ENCODE peak calls at places on chromosomes 5 and 9, in eight cellular contexts. W is Panc1, V is stomach, D is spleen, O is HepG2, S is sigmoid colon, G is H1, U is SK-N-SH. E is an unnamed sample.

GRCh38 chr9:114224247-114224610 is 68.9 kb downstream of the COL27A1 start:
- DNase-seq in W (peak), V (no peak), D (no peak), O (peak), S (no peak), G (no peak), U (no peak), E (no peak)

GRCh38 chr5:88664630-88665029 is 218.4 kb downstream of the MEF2C start:
- DNase-seq in W (no peak), V (no peak), D (no peak), O (no peak), S (no peak), G (no peak), U (no peak), E (no peak)

GRCh38 chr5:62093981-62094380 is 212.0 kb upstream of the KIF2A start:
- DNase-seq in W (no peak), V (no peak), D (no peak), O (no peak), S (no peak), G (no peak), U (peak), E (no peak)

GRCh38 chr9:68501159-68501506 is 39.5 kb downstream of the TMEM252 start:
- DNase-seq in W (no peak), V (no peak), D (no peak), O (no peak), S (no peak), G (no peak), U (no peak), E (no peak)

GRCh38 chr5:74251106-74252032 is 389.2 kb downstream of the ENC1 start:
- DNase-seq in W (no peak), V (no peak), D (no peak), O (peak), S (peak), G (no peak), U (no peak), E (peak)

GRCh38 chr5:113172231-113172826 is 195.7 kb downstream of the DCP2 start:
- DNase-seq in W (no peak), V (no peak), D (no peak), O (no peak), S (no peak), G (no peak), U (no peak), E (no peak)

GRCh38 chr5:76473676-76474075 is 70.6 kb downstream of the IQGAP2 start:
- DNase-seq in W (no peak), V (no peak), D (no peak), O (no peak), S (no peak), G (no peak), U (no peak), E (no peak)

GRCh38 chr5:149581192-149581861 is at the start of gene ARHGEF37:
- DNase-seq in W (no peak), V (peak), D (peak), O (peak), S (peak), G (no peak), U (peak), E (no peak)

GRCh38 chr5:132739232-132739631 is 1.9 kb upstream of the KIF3A start:
- DNase-seq in W (no peak), V (no peak), D (no peak), O (no peak), S (no peak), G (no peak), U (no peak), E (no peak)

GRCh38 chr5:33046091-33046490 is 335.0 kb downstream of the NPR3 start:
- DNase-seq in W (no peak), V (no peak), D (no peak), O (no peak), S (no peak), G (no peak), U (no peak), E (no peak)

GRCh38 chr5:140855772-140856674 is at the start of gene PCDHA10:
- DNase-seq in W (no peak), V (no peak), D (no peak), O (peak), S (no peak), G (no peak), U (no peak), E (no peak)

GRCh38 chr5:145908206-145908945 is 28.0 kb upstream of the SH3RF2 start:
- DNase-seq in W (no peak), V (no peak), D (no peak), O (no peak), S (no peak), G (no peak), U (no peak), E (no peak)

GRCh38 chr5:81081461-81081835 is 121.3 kb downstream of the RASGRF2 start:
- DNase-seq in W (no peak), V (no peak), D (no peak), O (no peak), S (no peak), G (no peak), U (no peak), E (no peak)

DNA sequence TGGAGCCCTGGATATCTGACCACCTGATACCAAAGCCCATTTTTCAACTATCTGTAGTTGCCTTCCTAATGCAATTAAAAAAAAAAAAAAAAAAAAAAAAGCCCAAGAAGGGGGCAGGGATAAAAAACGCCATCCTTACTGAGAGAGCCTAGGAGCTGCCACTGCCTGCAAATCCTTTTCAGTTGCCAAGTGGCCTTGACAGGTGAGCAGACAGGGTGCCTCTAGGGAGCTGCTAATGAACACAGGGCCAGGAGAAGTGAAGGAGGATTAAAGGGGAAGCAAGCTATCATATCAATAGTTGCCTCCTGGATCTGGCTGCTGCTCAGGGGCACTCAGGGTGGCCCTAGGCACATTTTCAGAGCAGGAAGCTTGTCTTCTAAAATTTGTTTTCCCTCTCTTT is 547.4 kb downstream of the TLE1 start:
- DNase-seq in W (no peak), V (no peak), D (no peak), O (no peak), S (no peak), G (no peak), U (no peak), E (no peak)
- TF ChIP-seq POLR2AphosphoS5 in W (no peak), V (no peak), D (no peak), O (no peak), S (no peak), G (no peak), U (no peak), E (no peak)

GRCh38 chr5:137310051-137310730 is 188.9 kb downstream of the SPOCK1 start:
- DNase-seq in W (peak), V (no peak), D (no peak), O (no peak), S (no peak), G (no peak), U (no peak), E (no peak)
- TF ChIP-seq POLR2AphosphoS5 in W (no peak), V (no peak), D (no peak), O (no peak), S (peak), G (no peak), U (peak), E (no peak)

GRCh38 chr9:38017885-38018186 is 51.2 kb downstream of the SHB start:
- DNase-seq in W (no peak), V (no peak), D (no peak), O (no peak), S (no peak), G (no peak), U (no peak), E (no peak)

GRCh38 chr9:38016375-38017120 is 52.5 kb downstream of the SHB start:
- DNase-seq in W (no peak), V (no peak), D (no peak), O (no peak), S (no peak), G (no peak), U (no peak), E (no peak)

GRCh38 chr9:38018230-38018963 is 50.6 kb downstream of the SHB start:
- DNase-seq in W (no peak), V (no peak), D (no peak), O (peak), S (no peak), G (no peak), U (peak), E (no peak)

GRCh38 chr9:38018964-38019602 is 49.9 kb downstream of the SHB start:
- DNase-seq in W (no peak), V (peak), D (no peak), O (peak), S (peak), G (no peak), U (no peak), E (no peak)

DNA sequence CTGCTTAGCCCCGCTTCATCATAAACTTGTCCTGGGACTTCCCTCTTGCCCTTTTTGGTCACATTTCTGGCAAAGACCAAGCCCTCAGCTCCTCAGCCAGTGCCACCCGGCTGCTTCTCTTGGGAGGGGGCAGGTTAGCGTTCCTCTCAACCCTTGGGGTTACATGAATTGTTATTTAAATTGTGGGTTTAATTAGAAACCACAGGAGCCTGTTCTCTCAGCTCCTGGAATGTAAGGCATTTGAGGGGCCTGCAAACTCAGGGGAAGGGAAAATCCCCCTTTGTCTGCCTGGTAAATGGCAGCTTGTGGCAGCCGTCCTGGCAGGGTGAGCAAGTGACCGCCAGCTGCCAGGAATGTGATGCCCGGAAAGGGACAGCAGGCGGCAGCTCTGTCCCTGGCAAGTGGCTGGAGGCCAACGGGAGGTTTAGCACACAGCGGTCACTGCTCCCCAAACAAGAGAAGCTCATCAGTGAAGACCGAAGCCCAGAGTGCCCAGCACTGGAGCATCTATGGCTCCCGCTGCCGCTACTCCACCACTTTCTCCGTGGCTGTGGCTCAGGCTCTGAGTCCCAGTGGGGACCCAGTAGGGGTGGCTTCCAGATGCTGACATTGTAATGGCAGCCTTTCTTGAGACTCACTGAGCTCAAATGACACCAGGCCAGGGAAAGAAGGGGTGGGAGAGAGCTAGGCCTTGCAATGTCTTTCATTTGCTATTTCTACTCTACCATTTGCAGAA is 51.7 kb downstream of the SHB start:
- DNase-seq in W (no peak), V (peak), D (no peak), O (no peak), S (no peak), G (peak), U (peak), E (no peak)
- TF ChIP-seq POLR2AphosphoS5 in W (no peak), V (peak), D (peak), O (no peak), S (no peak), G (peak), U (peak), E (no peak)

DNA sequence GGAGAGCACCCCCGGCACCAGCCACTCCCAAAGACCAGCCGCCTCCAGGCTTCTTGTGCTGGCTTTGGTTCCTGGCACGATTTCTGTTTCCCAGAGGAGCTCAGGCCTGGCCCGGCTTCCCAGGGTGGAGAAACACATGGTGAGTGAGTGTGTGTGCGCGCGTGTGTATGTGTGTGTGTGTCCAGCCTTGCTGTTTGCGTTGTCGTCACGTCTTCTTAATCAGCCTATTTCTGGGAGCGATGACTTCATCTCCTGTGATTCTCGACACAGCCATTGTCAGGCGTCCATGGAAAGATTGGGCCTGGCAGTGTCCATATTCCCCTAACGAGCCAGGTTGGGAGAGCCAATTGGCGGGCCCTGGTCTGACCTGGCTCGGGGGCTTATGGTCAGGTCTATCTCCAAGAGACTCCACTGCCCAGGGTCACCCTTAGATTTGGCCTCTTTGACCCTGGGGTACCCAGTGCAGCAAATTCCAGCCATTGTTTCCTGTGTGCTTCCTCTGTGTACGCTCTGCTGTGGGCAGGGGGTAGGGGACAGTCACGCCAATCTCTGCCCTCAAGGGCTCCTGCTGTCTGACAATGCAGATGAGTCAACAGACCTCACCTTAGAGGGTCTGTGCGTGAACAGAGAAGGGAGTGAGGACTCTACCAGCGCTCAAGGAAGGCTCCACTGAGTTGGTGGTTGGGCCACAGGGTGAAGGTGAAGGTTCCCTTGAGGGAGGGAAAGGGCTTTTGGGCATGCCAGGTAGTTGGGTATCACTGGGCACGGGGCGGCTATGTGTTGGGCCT is 73.8 kb downstream of the DAB2IP start:
- DNase-seq in W (no peak), V (peak), D (no peak), O (no peak), S (peak), G (no peak), U (no peak), E (no peak)
- TF ChIP-seq POLR2AphosphoS5 in W (no peak), V (peak), D (peak), O (no peak), S (peak), G (no peak), U (no peak), E (no peak)

DNA sequence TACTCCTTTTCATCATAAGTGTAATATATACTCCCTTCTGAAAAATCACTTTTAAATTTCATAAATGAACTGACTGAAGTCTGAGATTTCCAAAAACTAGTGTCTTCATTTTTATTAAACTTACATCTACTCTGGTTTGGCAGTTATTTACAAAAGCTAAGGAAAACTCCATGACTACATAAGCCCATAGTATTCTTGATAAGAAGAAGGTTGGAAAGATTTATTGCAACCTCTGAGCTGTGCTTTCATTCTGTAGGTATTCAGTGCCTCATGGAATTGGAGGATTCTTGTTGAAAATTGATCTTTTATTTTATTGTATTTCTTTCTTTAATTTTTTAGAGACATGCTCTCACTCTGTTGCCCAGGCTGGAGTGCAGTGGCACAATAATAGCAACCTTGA is 41.7 kb downstream of the GNAQ start:
- DNase-seq in W (no peak), V (no peak), D (no peak), O (no peak), S (no peak), G (no peak), U (no peak), E (no peak)
- TF ChIP-seq POLR2AphosphoS5 in W (no peak), V (no peak), D (no peak), O (no peak), S (no peak), G (no peak), U (no peak), E (no peak)

GRCh38 chr5:180816608-180817534 is 14.3 kb upstream of the MGAT1 start:
- DNase-seq in W (no peak), V (no peak), D (no peak), O (no peak), S (peak), G (no peak), U (no peak), E (no peak)
- TF ChIP-seq POLR2AphosphoS5 in W (no peak), V (peak), D (no peak), O (no peak), S (no peak), G (no peak), U (no peak), E (no peak)

DNA sequence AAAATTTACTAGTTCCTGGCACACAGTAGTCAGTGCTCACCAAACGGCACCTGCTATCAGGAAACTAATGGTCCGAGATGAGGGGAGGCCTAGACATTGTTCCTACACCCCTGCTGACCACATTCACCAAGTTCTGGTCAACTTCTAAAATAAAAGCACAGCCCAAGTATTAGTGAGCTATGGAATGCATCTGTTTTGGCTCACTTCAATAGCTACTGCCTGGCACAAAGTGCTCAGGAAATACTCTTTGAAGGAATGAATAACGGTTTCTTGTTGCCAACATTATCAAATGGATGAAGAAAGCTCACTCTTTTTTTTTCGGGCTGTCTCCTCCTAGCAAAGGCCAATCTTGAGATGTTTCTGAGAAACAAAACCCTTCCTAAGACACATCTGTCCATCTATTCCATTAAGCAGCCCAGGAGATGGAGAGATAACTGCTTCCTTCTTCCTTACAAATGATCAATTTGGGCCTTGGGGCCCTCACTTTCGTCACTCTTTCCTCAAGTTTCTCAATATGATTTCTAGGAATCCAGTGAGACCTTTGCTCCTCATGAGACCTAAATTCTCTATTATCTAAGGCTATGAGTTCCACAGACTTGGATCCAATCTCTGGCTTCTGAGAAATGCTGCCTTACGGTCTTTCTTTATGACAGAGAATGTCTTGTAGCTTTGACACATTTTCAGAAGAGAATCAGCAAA is 98.1 kb downstream of the DPYSL3 start:
- DNase-seq in W (no peak), V (no peak), D (no peak), O (no peak), S (no peak), G (no peak), U (no peak), E (no peak)
- TF ChIP-seq POLR2AphosphoS5 in W (no peak), V (no peak), D (no peak), O (no peak), S (no peak), G (no peak), U (no peak), E (no peak)

E was measured in HL-60.